ENCODE peak calls at places on chromosomes 6 and 20, in nine cellular contexts. U is breast epithelium, Y is stomach, A is A549, N is HCT116, E is testis, M is body of pancreas, F is heart left ventricle, B is ovary. Z is an unnamed sample. For H3K4me1, the result is how much of the 10 kb centered on the place peaks cover.

GRCh38 chr6:13902922-13903321 is 21.8 kb upstream of the RNF182 start:
- DNase-seq in U (no peak), Y (no peak), A (no peak), N (no peak), E (no peak), M (no peak), F (no peak), B (no peak), Z (no peak)

GRCh38 chr6:39881851-39882566 is 52.3 kb downstream of the MOCS1 start:
- DNase-seq in U (no peak), Y (no peak), A (no peak), N (no peak), E (peak), M (no peak), F (no peak), B (peak), Z (no peak)

GRCh38 chr20:16699287-16699686 is 30.5 kb upstream of the SNRPB2 start:
- DNase-seq in U (no peak), Y (no peak), A (no peak), N (no peak), E (no peak), M (no peak), F (no peak), B (no peak), Z (no peak)

GRCh38 chr6:47288245-47289090 is 21.2 kb downstream of the TNFRSF21 start:
- DNase-seq in U (no peak), Y (peak), A (no peak), N (no peak), E (no peak), M (no peak), F (no peak), B (no peak), Z (no peak)

GRCh38 chr20:675453-676314 is at the start of gene SCRT2:
- DNase-seq in U (no peak), Y (peak), A (peak), N (no peak), E (peak), M (peak), F (peak), B (peak), Z (peak)

GRCh38 chr6:5632348-5632935 is 371.1 kb downstream of the FARS2 start:
- DNase-seq in U (no peak), Y (no peak), A (no peak), N (no peak), E (no peak), M (no peak), F (no peak), B (no peak), Z (no peak)

GRCh38 chr6:13175759-13176158 is 152.6 kb downstream of the TBC1D7 start:
- DNase-seq in U (no peak), Y (no peak), A (no peak), N (no peak), E (no peak), M (no peak), F (no peak), B (no peak), Z (no peak)

GRCh38 chr6:5541751-5542432 is 280.6 kb downstream of the FARS2 start:
- DNase-seq in U (no peak), Y (no peak), A (no peak), N (peak), E (no peak), M (no peak), F (no peak), B (no peak), Z (no peak)

GRCh38 chr6:162211022-162211421 is 516.5 kb downstream of the PRKN start:
- DNase-seq in U (no peak), Y (no peak), A (no peak), N (no peak), E (no peak), M (peak), F (no peak), B (no peak), Z (no peak)

GRCh38 chr6:134358320-134358719 is 40.4 kb upstream of the SGK1 start:
- DNase-seq in U (no peak), Y (no peak), A (no peak), N (no peak), E (no peak), M (no peak), F (no peak), B (no peak), Z (no peak)

GRCh38 chr6:41051873-41052272 is 1.1 kb upstream of the APOBEC2 start:
- DNase-seq in U (no peak), Y (no peak), A (no peak), N (no peak), E (no peak), M (no peak), F (no peak), B (no peak), Z (no peak)

DNA sequence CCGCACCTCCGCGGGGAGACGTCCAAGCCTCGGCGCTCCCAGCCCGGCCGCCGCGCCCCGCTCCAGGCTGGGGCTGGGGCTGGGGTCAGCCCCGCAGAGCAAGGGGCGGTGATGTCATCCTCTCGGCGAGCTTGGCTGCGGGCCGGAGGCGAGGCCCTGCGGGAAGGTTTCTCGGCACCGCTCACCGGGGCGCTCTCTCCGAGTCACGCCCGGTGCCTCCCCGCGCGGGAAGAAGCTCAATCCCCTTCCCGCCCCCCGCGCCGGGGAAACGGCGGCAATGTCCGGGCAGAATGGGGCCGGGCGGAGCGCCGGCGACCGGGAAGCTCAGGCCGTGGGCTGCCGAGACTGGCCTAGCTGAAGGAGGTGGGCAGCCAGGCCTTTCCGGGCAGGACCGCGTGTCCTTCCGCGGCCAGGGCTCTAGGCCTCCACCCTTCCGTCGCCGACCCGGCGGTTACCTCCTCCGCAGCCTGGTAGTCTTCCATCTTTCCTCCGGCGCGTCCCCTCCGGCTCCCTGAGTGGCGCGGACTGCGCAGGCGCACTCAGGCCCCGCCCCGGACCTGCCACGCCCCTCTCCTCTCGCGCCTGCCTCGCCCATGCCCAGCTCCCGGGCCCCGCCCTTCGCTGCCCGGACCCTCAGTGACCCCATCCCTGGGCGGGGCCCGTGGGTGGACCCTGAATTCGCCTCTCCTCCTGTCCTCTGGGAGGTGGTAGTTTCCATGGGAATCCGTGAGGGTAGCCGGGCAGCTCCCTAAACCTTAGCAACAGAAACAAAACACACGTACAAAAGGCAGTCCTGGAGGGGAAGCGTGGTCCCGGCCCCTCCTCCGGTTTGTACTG is at the start of gene DYNLT1:
- DNase-seq in U (peak), Y (peak), A (peak), N (peak), E (peak), M (peak), F (peak), B (peak), Z (peak)
- TF ChIP-seq CTCF in U (no peak), Y (no peak), A (no peak), N (no peak), E (no peak), M (no peak), F (no peak), B (no peak), Z (no peak)

GRCh38 chr20:44183282-44183681 is 3.7 kb downstream of the JPH2 start:
- DNase-seq in U (no peak), Y (no peak), A (no peak), N (no peak), E (no peak), M (no peak), F (no peak), B (no peak), Z (no peak)

GRCh38 chr20:44182863-44183262 is 4.1 kb downstream of the JPH2 start:
- DNase-seq in U (no peak), Y (no peak), A (no peak), N (no peak), E (no peak), M (no peak), F (no peak), B (no peak), Z (no peak)

GRCh38 chr20:44180814-44181213 is 6.2 kb downstream of the JPH2 start:
- DNase-seq in U (no peak), Y (no peak), A (no peak), N (no peak), E (no peak), M (no peak), F (peak), B (peak), Z (no peak)

GRCh38 chr20:44182135-44182765 is 4.7 kb downstream of the JPH2 start:
- DNase-seq in U (no peak), Y (no peak), A (no peak), N (no peak), E (no peak), M (no peak), F (no peak), B (no peak), Z (no peak)

GRCh38 chr20:44181611-44182010 is 5.4 kb downstream of the JPH2 start:
- DNase-seq in U (no peak), Y (no peak), A (no peak), N (no peak), E (no peak), M (no peak), F (no peak), B (no peak), Z (no peak)
- TF ChIP-seq POLR2A in U (no peak), Y (no peak), A (no peak), N (no peak), E (no peak), M (no peak), F (no peak), B (no peak), Z (no peak)

GRCh38 chr20:32287231-32287638 is 9.8 kb downstream of the KIF3B start:
- DNase-seq in U (no peak), Y (no peak), A (no peak), N (no peak), E (no peak), M (no peak), F (no peak), B (no peak), Z (no peak)

GRCh38 chr20:32288225-32288849 is 10.9 kb downstream of the KIF3B start:
- DNase-seq in U (no peak), Y (no peak), A (no peak), N (no peak), E (no peak), M (no peak), F (no peak), B (no peak), Z (no peak)

GRCh38 chr20:32282461-32282860 is 5.0 kb downstream of the KIF3B start:
- DNase-seq in U (no peak), Y (peak), A (no peak), N (no peak), E (no peak), M (peak), F (no peak), B (no peak), Z (peak)

GRCh38 chr20:32285082-32285620 is 7.7 kb downstream of the KIF3B start:
- DNase-seq in U (no peak), Y (no peak), A (no peak), N (no peak), E (no peak), M (no peak), F (no peak), B (no peak), Z (no peak)

GRCh38 chr20:32285621-32286334 is 8.3 kb downstream of the KIF3B start:
- DNase-seq in U (no peak), Y (no peak), A (no peak), N (no peak), E (no peak), M (no peak), F (no peak), B (no peak), Z (no peak)
- H3K4me1 ChIP-seq in U (under half), Y (half or more), A (under half), N (under half), E (under half), M (half or more), F (under half), B (under half), Z (under half)

DNA sequence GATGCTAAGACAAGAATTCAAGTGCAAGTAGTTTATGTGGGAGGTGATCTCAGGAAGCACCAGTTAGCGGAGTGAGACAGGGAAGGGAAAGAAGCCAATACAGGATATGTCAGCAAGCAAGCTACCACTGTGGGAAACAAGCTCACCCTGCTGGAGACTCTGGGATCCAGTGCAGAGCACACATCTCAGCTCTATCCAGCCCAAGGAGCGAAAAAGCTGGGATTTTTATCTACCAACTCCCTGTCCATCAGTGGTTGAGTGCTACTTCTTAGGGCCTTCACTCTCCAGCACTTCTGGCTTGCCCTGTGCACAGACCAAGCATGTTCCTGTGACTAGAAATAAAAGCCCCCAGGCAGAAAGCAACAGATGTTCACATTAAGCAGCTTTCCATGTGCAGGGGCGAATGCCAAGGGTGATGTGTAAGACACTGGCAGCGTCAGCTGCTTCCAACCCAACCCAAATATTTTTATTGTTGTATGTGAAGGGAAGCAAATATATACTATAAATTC is 10.8 kb upstream of the RNF24 start:
- DNase-seq in U (no peak), Y (no peak), A (peak), N (no peak), E (no peak), M (no peak), F (no peak), B (no peak), Z (no peak)
- TF ChIP-seq CTCF in U (no peak), Y (no peak), A (no peak), N (no peak), E (no peak), M (no peak), F (peak), B (no peak), Z (peak)